ENCODE peak calls at places on chromosomes 5 and 9, in ten cellular contexts. X, Q, B, U, J, D, T, L, E and W are unnamed samples.

GRCh38 chr9:135919318-135919717 is 12.0 kb upstream of the CAMSAP1 start:
- DNase-seq in D (no peak), T (no peak), E (no peak), U (no peak), B (no peak), Q (no peak), J (no peak), X (no peak), L (no peak), W (no peak)

GRCh38 chr5:17081142-17081541 is 136.3 kb upstream of the BASP1 start:
- DNase-seq in J (no peak), B (peak), Q (peak), X (no peak), L (no peak), U (no peak), E (no peak), T (no peak), D (no peak), W (no peak)

GRCh38 chr5:88660326-88660946 is 222.5 kb downstream of the MEF2C start:
- DNase-seq in D (peak), U (no peak), J (no peak), L (peak), X (peak), E (peak), B (no peak), T (peak), Q (no peak), W (no peak)

GRCh38 chr9:69573666-69574456 is 98.3 kb downstream of the APBA1 start:
- DNase-seq in L (no peak), D (no peak), E (no peak), T (peak), U (no peak), B (peak), J (no peak), X (peak), Q (no peak), W (no peak)

GRCh38 chr5:77620404-77620803 is 18.1 kb downstream of the OTP start:
- DNase-seq in U (no peak), J (no peak), Q (no peak), E (no peak), D (peak), T (no peak), B (no peak), X (peak), L (no peak), W (no peak)

GRCh38 chr5:15168397-15168796 is 296.8 kb upstream of the ANKH start:
- DNase-seq in B (no peak), T (no peak), D (no peak), U (no peak), E (no peak), X (no peak), Q (no peak), L (no peak), J (no peak), W (no peak)

GRCh38 chr5:173282916-173283315 is 45.3 kb downstream of the STC2 start:
- DNase-seq in U (no peak), J (no peak), Q (no peak), E (no peak), D (no peak), B (no peak), L (no peak), X (no peak), T (no peak), W (no peak)

GRCh38 chr5:25393321-25393720 is 748.5 kb upstream of the CDH10 start:
- DNase-seq in D (no peak), U (no peak), B (no peak), T (no peak), L (no peak), J (no peak), X (no peak), E (no peak), Q (no peak), W (no peak)

GRCh38 chr5:10201223-10201868 is 48.3 kb downstream of the ATPSCKMT start:
- DNase-seq in X (no peak), D (peak), T (no peak), E (no peak), J (no peak), U (no peak), Q (no peak), L (peak), B (no peak), W (no peak)

GRCh38 chr5:140327589-140327988 is 18.8 kb downstream of the HBEGF start:
- DNase-seq in D (no peak), Q (no peak), L (no peak), X (no peak), U (no peak), E (no peak), B (peak), J (no peak), T (no peak), W (no peak)

GRCh38 chr5:66828551-66829421 is 232.6 kb downstream of the MAST4 start:
- DNase-seq in T (peak), Q (peak), D (peak), L (peak), U (peak), E (no peak), B (peak), X (peak), J (no peak), W (peak)

GRCh38 chr5:108260105-108260857 is 121.6 kb downstream of the FBXL17 start:
- DNase-seq in L (peak), X (peak), T (peak), E (no peak), U (peak), J (peak), B (peak), D (peak), Q (peak), W (peak)